ENCODE peak calls at places on chromosomes 16 and 17, in five cellular contexts. One of them, this sample, is unnamed.

GRCh38 chr17:57679906-57680695 is 65.0 kb downstream of the CCDC182 start:
- DNase-seq in iris pigment epithelial cell: no peak
- DNase-seq in substantia nigra: no peak
- DNase-seq in fibroblast of the aortic adventitia: no peak
- DNase-seq in cardiac fibroblast: no peak
- DNase-seq in this sample: no peak

GRCh38 chr17:17044846-17045561 is 2.7 kb downstream of the MPRIP start:
- DNase-seq in iris pigment epithelial cell: peak
- DNase-seq in substantia nigra: no peak
- DNase-seq in cardiac fibroblast: peak
- DNase-seq in fibroblast of the aortic adventitia: peak
- DNase-seq in this sample: peak

GRCh38 chr17:79661292-79662041 is 50.6 kb upstream of the RBFOX3 start:
- DNase-seq in cardiac fibroblast: no peak
- DNase-seq in iris pigment epithelial cell: no peak
- DNase-seq in fibroblast of the aortic adventitia: no peak
- DNase-seq in substantia nigra: no peak
- DNase-seq in this sample: no peak

GRCh38 chr16:66524601-66525164 is 25.2 kb downstream of the TK2 start:
- DNase-seq in substantia nigra: no peak
- DNase-seq in cardiac fibroblast: no peak
- DNase-seq in iris pigment epithelial cell: no peak
- DNase-seq in fibroblast of the aortic adventitia: no peak
- DNase-seq in this sample: no peak

GRCh38 chr17:5821813-5822212 is 237.5 kb upstream of the NLRP1 start:
- DNase-seq in substantia nigra: no peak
- DNase-seq in iris pigment epithelial cell: no peak
- DNase-seq in fibroblast of the aortic adventitia: no peak
- DNase-seq in cardiac fibroblast: no peak
- DNase-seq in this sample: no peak

GRCh38 chr16:52912565-52913173 is 140.0 kb downstream of the CHD9NB start:
- DNase-seq in substantia nigra: peak
- DNase-seq in cardiac fibroblast: peak
- DNase-seq in fibroblast of the aortic adventitia: peak
- DNase-seq in iris pigment epithelial cell: peak
- DNase-seq in this sample: peak

GRCh38 chr17:8312726-8313600 is 2.9 kb downstream of the ARHGEF15 start:
- DNase-seq in iris pigment epithelial cell: no peak
- DNase-seq in fibroblast of the aortic adventitia: no peak
- DNase-seq in cardiac fibroblast: no peak
- DNase-seq in substantia nigra: no peak
- DNase-seq in this sample: no peak

GRCh38 chr16:68289621-68290329 is 21.0 kb downstream of the SLC7A6OS start:
- DNase-seq in substantia nigra: no peak
- DNase-seq in cardiac fibroblast: peak
- DNase-seq in fibroblast of the aortic adventitia: peak
- DNase-seq in iris pigment epithelial cell: peak
- DNase-seq in this sample: no peak

GRCh38 chr16:58413359-58413758 is 21.1 kb downstream of the GINS3 start:
- DNase-seq in iris pigment epithelial cell: no peak
- DNase-seq in cardiac fibroblast: peak
- DNase-seq in fibroblast of the aortic adventitia: no peak
- DNase-seq in substantia nigra: no peak
- DNase-seq in this sample: no peak

GRCh38 chr16:26983426-26983825 is 83.3 kb upstream of the C16orf82 start:
- DNase-seq in cardiac fibroblast: peak
- DNase-seq in fibroblast of the aortic adventitia: no peak
- DNase-seq in iris pigment epithelial cell: peak
- DNase-seq in substantia nigra: no peak
- DNase-seq in this sample: peak

GRCh38 chr17:68783861-68784260 is 171.3 kb downstream of the ABCA8 start:
- DNase-seq in cardiac fibroblast: no peak
- DNase-seq in iris pigment epithelial cell: no peak
- DNase-seq in substantia nigra: no peak
- DNase-seq in fibroblast of the aortic adventitia: peak
- DNase-seq in this sample: peak

GRCh38 chr16:85187002-85187401 is 74.7 kb upstream of the CIBAR2 start:
- DNase-seq in cardiac fibroblast: peak
- DNase-seq in substantia nigra: no peak
- DNase-seq in iris pigment epithelial cell: peak
- DNase-seq in fibroblast of the aortic adventitia: peak
- DNase-seq in this sample: peak

GRCh38 chr17:28174352-28175046 is 132.0 kb downstream of the NLK start:
- DNase-seq in cardiac fibroblast: peak
- DNase-seq in iris pigment epithelial cell: no peak
- DNase-seq in substantia nigra: no peak
- DNase-seq in fibroblast of the aortic adventitia: no peak
- DNase-seq in this sample: no peak

GRCh38 chr17:81414751-81415516 is 19.7 kb downstream of the BAHCC1 start:
- DNase-seq in fibroblast of the aortic adventitia: no peak
- DNase-seq in cardiac fibroblast: no peak
- DNase-seq in substantia nigra: no peak
- DNase-seq in iris pigment epithelial cell: no peak
- DNase-seq in this sample: no peak

GRCh38 chr17:76480676-76481075 is 13.3 kb downstream of the AANAT start:
- DNase-seq in fibroblast of the aortic adventitia: no peak
- DNase-seq in substantia nigra: no peak
- DNase-seq in cardiac fibroblast: no peak
- DNase-seq in iris pigment epithelial cell: no peak
- DNase-seq in this sample: no peak